ENCODE peak calls at places on chromosomes 5 and 9, in eight cellular contexts. A is A673; X is heart right ventricle; M is thoracic aorta; D is CD8-positive, alpha-beta T cell; W is endodermal cell; H is tibial artery; P is thyroid gland. U is an unnamed sample.

GRCh38 chr5:113682497-113683136 is 169.1 kb downstream of the YTHDC2 start:
- DNase-seq in A (peak), X (no peak), M (no peak), D (no peak), W (peak), H (no peak), P (no peak), U (no peak)

GRCh38 chr9:6910032-6910431 is 152.3 kb downstream of the KDM4C start:
- DNase-seq in A (peak), X (no peak), M (no peak), D (no peak), W (no peak), H (no peak), P (no peak), U (no peak)

GRCh38 chr5:101364469-101364868 is 461.4 kb upstream of the ST8SIA4 start:
- DNase-seq in A (no peak), X (no peak), M (no peak), D (no peak), W (no peak), H (peak), P (peak), U (no peak)

GRCh38 chr9:79581388-79581787 is 9.6 kb downstream of the TLE4 start:
- DNase-seq in A (no peak), X (no peak), M (no peak), D (no peak), W (no peak), H (no peak), P (no peak), U (no peak)

GRCh38 chr5:40399349-40399748 is 280.4 kb upstream of the PTGER4 start:
- DNase-seq in A (no peak), X (no peak), M (no peak), D (no peak), W (no peak), H (no peak), P (no peak), U (no peak)

GRCh38 chr5:157749462-157749799 is 5.9 kb downstream of the LSM11 start:
- DNase-seq in A (no peak), X (no peak), M (no peak), D (no peak), W (no peak), H (no peak), P (no peak), U (no peak)

GRCh38 chr9:133188006-133188842 is 20.8 kb downstream of the OBP2B start:
- DNase-seq in A (peak), X (no peak), M (no peak), D (no peak), W (peak), H (no peak), P (peak), U (no peak)

GRCh38 chr9:132369421-132369820 is 14.6 kb upstream of the SETX start:
- DNase-seq in A (no peak), X (no peak), M (no peak), D (no peak), W (peak), H (no peak), P (no peak), U (no peak)

GRCh38 chr9:83204047-83204446 is 141.1 kb upstream of the RASEF start:
- DNase-seq in A (no peak), X (no peak), M (no peak), D (no peak), W (no peak), H (no peak), P (peak), U (no peak)

GRCh38 chr5:82821978-82822927 is 254.9 kb downstream of the TMEM167A start:
- DNase-seq in A (no peak), X (no peak), M (no peak), D (no peak), W (peak), H (no peak), P (no peak), U (no peak)

GRCh38 chr9:126607731-126608130 is 6.0 kb upstream of the LMX1B start:
- DNase-seq in A (no peak), X (no peak), M (no peak), D (no peak), W (no peak), H (no peak), P (no peak), U (no peak)

GRCh38 chr5:138068742-138069375 is 15.0 kb upstream of the WNT8A start:
- DNase-seq in A (peak), X (peak), M (peak), D (peak), W (peak), H (peak), P (peak), U (peak)

GRCh38 chr5:130141689-130142320 is 237.5 kb downstream of the CHSY3 start:
- DNase-seq in A (no peak), X (peak), M (no peak), D (no peak), W (peak), H (no peak), P (peak), U (no peak)

GRCh38 chr5:60340965-60341471 is 358.9 kb downstream of the DEPDC1B start:
- DNase-seq in A (no peak), X (peak), M (no peak), D (no peak), W (no peak), H (no peak), P (peak), U (no peak)

GRCh38 chr9:35313911-35314310 is 152.1 kb downstream of the UNC13B start:
- DNase-seq in A (peak), X (no peak), M (no peak), D (no peak), W (no peak), H (no peak), P (no peak), U (no peak)

GRCh38 chr9:123073991-123074422 is 40.5 kb downstream of the GPR21 start:
- DNase-seq in A (no peak), X (no peak), M (no peak), D (no peak), W (no peak), H (no peak), P (no peak), U (no peak)

GRCh38 chr9:2362170-2362569 is 259.4 kb upstream of the VLDLR start:
- DNase-seq in A (no peak), X (no peak), M (no peak), D (no peak), W (no peak), H (no peak), P (no peak), U (no peak)

GRCh38 chr5:122629278-122629677 is 145.6 kb upstream of the SNX2 start:
- DNase-seq in A (no peak), X (no peak), M (no peak), D (no peak), W (no peak), H (no peak), P (no peak), U (no peak)

GRCh38 chr5:54753034-54753433 is 232.4 kb downstream of the ESM1 start:
- DNase-seq in A (no peak), X (no peak), M (no peak), D (no peak), W (no peak), H (no peak), P (no peak), U (no peak)

DNA sequence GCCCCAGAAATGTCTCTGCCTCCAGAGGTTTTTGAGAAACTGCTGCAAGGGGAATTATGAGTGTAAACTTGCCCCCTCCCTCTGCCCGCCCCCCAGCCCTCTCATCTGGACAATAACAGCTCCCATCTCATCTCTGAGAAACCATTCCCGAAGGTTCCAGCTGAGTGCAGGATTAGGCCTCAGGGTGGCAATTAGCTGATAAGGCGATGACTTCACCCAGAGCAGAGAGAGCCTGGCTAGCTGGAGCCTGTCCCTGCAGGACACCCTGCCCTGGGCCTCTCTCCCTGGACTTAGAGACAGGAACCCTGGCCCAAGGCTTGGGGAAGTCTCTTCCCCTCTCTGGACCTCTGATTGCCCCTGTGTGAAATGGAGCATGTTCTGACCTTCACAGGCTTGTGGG is 45.7 kb upstream of the HAND1 start:
- DNase-seq in A (no peak), X (no peak), M (no peak), D (no peak), W (peak), H (no peak), P (no peak), U (no peak)
- H3K27ac ChIP-seq in A (no peak), X (no peak), M (peak), D (no peak), W (no peak), H (no peak), P (no peak), U (no peak)

DNA sequence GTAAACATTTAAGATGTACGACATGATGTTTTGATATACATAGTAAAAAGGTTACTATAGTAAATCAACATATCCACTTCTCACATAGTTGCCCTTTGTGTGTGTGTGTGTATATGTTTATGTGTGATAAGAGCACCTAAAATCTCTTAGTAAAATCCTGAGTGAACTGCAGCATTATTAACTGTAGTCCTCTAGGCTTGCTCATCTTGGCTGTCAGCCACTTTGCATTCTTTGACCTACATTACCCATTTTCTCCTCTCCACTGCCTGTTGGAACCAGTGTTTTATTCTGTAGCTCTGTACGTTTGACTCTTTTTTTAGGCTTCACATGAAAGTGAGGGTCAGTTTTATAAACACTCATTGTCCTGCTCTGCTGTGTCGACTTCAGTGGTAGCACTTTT is 24.4 kb downstream of the C5orf22 start:
- DNase-seq in A (no peak), X (no peak), M (no peak), D (no peak), W (no peak), H (no peak), P (no peak), U (no peak)
- H3K4me3 ChIP-seq in A (no peak), X (no peak), M (no peak), D (no peak), W (no peak), H (no peak), P (no peak), U (no peak)

GRCh38 chr9:114413909-114414308 is 26.1 kb upstream of the AKNA start:
- DNase-seq in A (no peak), X (no peak), M (no peak), D (no peak), W (no peak), H (no peak), P (no peak), U (no peak)

GRCh38 chr9:114416290-114416689 is 28.5 kb upstream of the AKNA start:
- DNase-seq in A (no peak), X (no peak), M (no peak), D (no peak), W (no peak), H (no peak), P (no peak), U (peak)

GRCh38 chr9:114419796-114420195 is 32.0 kb upstream of the AKNA start:
- DNase-seq in A (no peak), X (no peak), M (no peak), D (no peak), W (no peak), H (no peak), P (no peak), U (peak)

GRCh38 chr9:114418053-114418452 is 30.3 kb upstream of the AKNA start:
- DNase-seq in A (no peak), X (no peak), M (no peak), D (no peak), W (no peak), H (no peak), P (no peak), U (peak)

DNA sequence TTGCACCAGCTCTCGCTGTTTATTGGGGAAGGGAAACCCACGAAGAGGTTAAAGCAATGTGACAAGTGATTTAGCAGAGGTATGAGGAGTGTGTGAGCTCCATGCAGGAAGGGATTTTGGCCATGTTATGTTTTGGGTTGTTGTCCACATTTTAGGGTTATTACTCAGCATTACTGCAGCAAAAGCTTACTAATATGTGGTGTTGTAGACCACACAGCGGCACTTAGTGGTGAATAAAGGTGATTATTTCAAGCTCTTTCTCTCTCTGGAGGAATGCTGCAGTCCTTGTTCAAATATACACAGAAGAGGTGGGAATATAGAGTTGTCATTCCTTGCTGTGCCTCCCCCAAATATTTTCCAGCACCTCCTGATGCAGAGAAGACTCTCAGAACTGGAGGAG is 29.7 kb upstream of the AKNA start:
- DNase-seq in A (no peak), X (no peak), M (no peak), D (no peak), W (no peak), H (no peak), P (no peak), U (no peak)
- TF ChIP-seq CTCF in A (no peak), X (no peak), M (no peak), D (no peak), W (no peak), H (no peak), P (no peak), U (no peak)

DNA sequence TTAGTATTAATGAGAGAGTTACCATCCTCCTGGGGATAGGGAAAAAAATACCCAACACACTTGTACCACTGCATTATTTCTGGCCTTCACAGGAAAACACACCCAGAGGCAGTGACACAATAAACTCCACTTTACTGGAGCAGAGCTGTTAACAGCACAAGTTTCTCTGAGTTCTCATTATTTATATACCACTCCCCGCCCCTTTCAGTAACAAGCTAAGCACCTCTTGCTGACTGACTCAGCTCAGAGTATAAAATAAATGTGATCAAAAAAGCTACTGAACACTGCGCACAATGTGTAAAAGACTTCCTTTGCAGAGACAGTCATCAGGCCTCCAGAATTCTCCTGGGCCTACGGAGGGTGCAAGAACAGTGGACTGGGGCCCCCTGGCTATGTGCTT is 21.6 kb downstream of the KLF9 start:
- DNase-seq in A (no peak), X (no peak), M (no peak), D (no peak), W (no peak), H (no peak), P (no peak), U (no peak)
- H3K27ac ChIP-seq in A (no peak), X (no peak), M (no peak), D (no peak), W (no peak), H (peak), P (no peak), U (peak)

DNA sequence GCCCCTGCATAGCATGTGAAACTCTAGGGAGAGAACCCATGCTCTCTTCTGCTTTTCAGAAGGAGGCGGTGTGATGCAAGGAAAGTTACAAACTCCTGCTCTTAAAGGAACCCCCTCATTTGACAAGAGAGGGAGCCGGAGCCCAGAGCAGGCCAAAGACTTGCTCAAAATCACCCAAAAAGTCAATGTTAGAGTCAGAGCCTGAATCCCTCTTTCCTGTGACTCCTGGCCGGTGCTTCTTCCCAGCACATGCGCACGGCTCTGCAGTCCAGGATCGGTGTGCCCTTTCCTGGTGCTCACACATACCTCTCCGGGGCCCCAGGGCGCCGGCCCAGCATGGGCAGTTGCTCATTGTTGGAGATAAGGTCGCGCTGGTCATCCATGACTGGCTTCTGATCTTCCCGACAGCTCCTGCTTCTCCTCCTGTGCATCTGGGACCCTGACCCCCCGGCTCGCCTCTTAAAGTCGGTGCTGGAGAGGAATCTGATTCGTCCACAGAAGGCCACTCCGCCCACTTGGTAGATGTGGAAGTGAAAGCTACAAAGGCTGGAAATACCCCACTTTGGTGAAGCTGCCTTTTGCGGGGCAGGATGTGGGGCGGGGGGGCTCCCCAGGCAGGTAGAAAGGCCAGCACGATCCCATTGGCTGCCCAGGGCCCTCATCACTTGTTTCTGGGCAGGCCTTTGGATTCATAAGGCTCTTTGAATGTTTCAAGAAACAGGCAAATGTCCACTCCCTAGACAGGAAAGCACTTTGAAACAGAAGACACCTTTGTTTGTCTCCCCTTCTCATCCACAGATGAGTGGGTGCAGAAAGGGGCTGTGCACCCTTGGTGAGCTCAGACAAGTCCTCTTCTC is at the start of gene CD74:
- DNase-seq in A (no peak), X (peak), M (peak), D (peak), W (peak), H (peak), P (peak), U (peak)
- H3K4me3 ChIP-seq in A (no peak), X (peak), M (peak), D (peak), W (no peak), H (peak), P (peak), U (peak)

GRCh38 chr9:114389612-114390368 is 2.0 kb upstream of the AKNA start:
- DNase-seq in A (no peak), X (no peak), M (no peak), D (peak), W (peak), H (no peak), P (peak), U (peak)
- TF ChIP-seq CTCF in A (no peak), X (no peak), M (no peak), D (no peak), W (no peak), H (no peak), P (no peak), U (no peak)